ENCODE peak calls at places on chromosomes 13 and 19, in nine cellular contexts. B is OCI-LY7, W is esophagus squamous epithelium, L is heart left ventricle, H is BE2C, J is fibroblast of the aortic adventitia, Z is SK-N-SH, E is AG04450, S is mammary epithelial cell. I is an unnamed sample.

GRCh38 chr13:40665061-40665753 is 1.2 kb downstream of the FOXO1 start:
- DNase-seq in L (peak), B (peak), H (peak), E (no peak), S (peak), J (no peak), W (no peak), Z (peak), I (no peak)

GRCh38 chr19:31064486-31064885 is 284.8 kb downstream of the TSHZ3 start:
- DNase-seq in L (no peak), B (no peak), H (no peak), J (no peak), W (no peak), Z (peak), S (peak), E (no peak), I (no peak)

GRCh38 chr19:46431824-46432223 is 3.1 kb upstream of the PNMA8C start:
- DNase-seq in J (no peak), L (no peak), E (no peak), Z (no peak), B (peak), W (no peak), H (no peak), S (no peak), I (no peak)

GRCh38 chr13:28503182-28503980 is 8.5 kb upstream of the FLT1 start:
- DNase-seq in S (no peak), E (no peak), H (no peak), J (no peak), Z (no peak), B (no peak), L (no peak), W (no peak), I (no peak)

GRCh38 chr19:7505288-7505681 is 10.6 kb upstream of the ZNF358 start:
- DNase-seq in S (no peak), E (no peak), J (no peak), B (no peak), L (no peak), W (no peak), H (no peak), Z (no peak), I (no peak)

GRCh38 chr19:50729894-50730293 is 6.7 kb downstream of the CLEC11A start:
- DNase-seq in J (no peak), B (no peak), H (no peak), E (no peak), L (no peak), S (no peak), Z (no peak), W (no peak), I (no peak)

GRCh38 chr13:114279770-114280169 is 1.6 kb upstream of the UPF3A start:
- DNase-seq in H (no peak), S (no peak), Z (no peak), E (no peak), J (no peak), B (peak), L (no peak), W (no peak), I (peak)

GRCh38 chr13:49444517-49445395 is 682 bp downstream of the SETDB2 start:
- DNase-seq in S (peak), W (no peak), E (no peak), Z (peak), B (peak), L (no peak), J (peak), H (no peak), I (peak)

GRCh38 chr19:17075860-17076538 is 422 bp downstream of the MYO9B start:
- DNase-seq in W (no peak), S (peak), B (peak), E (no peak), L (peak), H (peak), J (no peak), Z (no peak), I (peak)

GRCh38 chr19:31583148-31583547 is 233.9 kb upstream of the TSHZ3 start:
- DNase-seq in E (no peak), S (no peak), L (no peak), Z (no peak), J (no peak), H (no peak), W (no peak), B (no peak), I (no peak)

GRCh38 chr19:19270749-19271571 is 2.1 kb downstream of the TM6SF2 start:
- DNase-seq in J (no peak), W (no peak), E (no peak), B (no peak), L (no peak), H (no peak), Z (peak), S (no peak), I (no peak)

GRCh38 chr13:34085199-34085598 is 267.2 kb downstream of the RFC3 start:
- DNase-seq in W (no peak), S (no peak), Z (no peak), L (no peak), J (peak), B (no peak), E (no peak), H (no peak), I (no peak)

GRCh38 chr13:60047943-60048342 is 115.8 kb downstream of the DIAPH3 start:
- DNase-seq in B (no peak), S (peak), W (no peak), E (no peak), J (peak), L (no peak), Z (no peak), H (peak), I (no peak)

GRCh38 chr13:30738526-30738925 is 3.2 kb downstream of the ALOX5AP start:
- DNase-seq in B (peak), H (no peak), W (no peak), E (no peak), S (no peak), J (no peak), Z (no peak), L (no peak), I (peak)

GRCh38 chr19:10701955-10702307 is 692 bp downstream of the QTRT1 start:
- DNase-seq in E (no peak), J (no peak), S (no peak), B (peak), Z (peak), L (no peak), H (peak), W (no peak), I (no peak)

GRCh38 chr13:20441066-20441465 is 84.6 kb downstream of the CRYL1 start:
- DNase-seq in H (no peak), Z (no peak), L (no peak), J (no peak), E (no peak), B (no peak), W (no peak), S (no peak), I (no peak)

GRCh38 chr13:59774511-59774911 is 389.2 kb downstream of the DIAPH3 start:
- DNase-seq in J (peak), B (no peak), S (peak), Z (no peak), W (no peak), H (no peak), E (peak), L (no peak), I (no peak)

GRCh38 chr19:1683869-1684572 is 31.6 kb upstream of the TCF3 start:
- DNase-seq in S (no peak), L (no peak), Z (peak), J (no peak), E (no peak), H (no peak), B (no peak), W (no peak), I (no peak)

GRCh38 chr19:17755977-17756670 is 4.8 kb downstream of the FCHO1 start:
- DNase-seq in S (no peak), H (peak), W (no peak), Z (peak), L (no peak), J (peak), E (no peak), B (peak), I (peak)

GRCh38 chr13:32889986-32890565 is 126.1 kb upstream of the KL start:
- DNase-seq in L (no peak), Z (no peak), S (no peak), B (no peak), H (no peak), W (no peak), J (peak), E (no peak), I (no peak)

GRCh38 chr19:29176981-29177754 is 35.8 kb downstream of the UQCRFS1 start:
- DNase-seq in Z (no peak), B (no peak), E (no peak), L (no peak), S (no peak), W (no peak), J (no peak), H (no peak), I (no peak)

GRCh38 chr13:22454586-22454985 is 726.2 kb upstream of the SGCG start:
- DNase-seq in B (no peak), S (no peak), Z (no peak), W (no peak), H (no peak), E (no peak), J (no peak), L (no peak), I (peak)

GRCh38 chr13:46386996-46387851 is at the start of gene RUBCNL:
- DNase-seq in B (peak), E (no peak), W (no peak), Z (peak), L (peak), J (no peak), S (peak), H (peak), I (no peak)

GRCh38 chr19:27777726-27778125 is 1435.2 kb downstream of the UQCRFS1 start:
- DNase-seq in L (no peak), B (peak), E (no peak), H (peak), Z (no peak), J (no peak), W (no peak), S (no peak), I (no peak)

DNA sequence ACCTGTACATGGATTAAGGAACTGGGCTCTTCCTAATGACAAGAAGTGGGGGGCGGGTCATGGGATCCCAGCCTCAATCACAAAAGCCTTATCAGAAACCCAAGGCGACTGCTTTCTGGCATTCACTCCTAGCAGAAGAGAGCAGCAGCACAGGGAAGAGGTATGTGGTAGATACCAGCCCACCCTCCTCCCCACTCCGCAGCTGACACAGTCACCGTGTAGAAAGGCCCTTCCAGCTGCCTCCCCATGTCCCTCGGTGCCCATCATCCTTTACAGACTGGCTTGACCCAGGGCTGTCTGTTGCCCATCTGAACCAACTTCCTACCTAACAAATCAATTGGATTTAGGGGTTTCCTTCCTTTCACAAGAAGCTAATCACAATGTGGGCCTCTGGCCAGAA is 3.1 kb upstream of the DHRS12 start:
- DNase-seq in Z (no peak), E (no peak), B (no peak), L (no peak), S (no peak), W (no peak), H (no peak), J (no peak), I (no peak)
- H3K4me3 ChIP-seq in Z (no peak), E (no peak), B (no peak), L (no peak), S (no peak), W (no peak), H (no peak), J (no peak), I (no peak)

GRCh38 chr19:9308091-9308490 is 1.5 kb downstream of the ZNF699 start:
- DNase-seq in B (no peak), E (no peak), J (no peak), L (no peak), Z (no peak), H (no peak), S (no peak), W (no peak), I (no peak)
- H3K4me3 ChIP-seq in B (peak), E (peak), J (peak), L (peak), Z (peak), H (no peak), S (peak), W (peak), I (no peak)

DNA sequence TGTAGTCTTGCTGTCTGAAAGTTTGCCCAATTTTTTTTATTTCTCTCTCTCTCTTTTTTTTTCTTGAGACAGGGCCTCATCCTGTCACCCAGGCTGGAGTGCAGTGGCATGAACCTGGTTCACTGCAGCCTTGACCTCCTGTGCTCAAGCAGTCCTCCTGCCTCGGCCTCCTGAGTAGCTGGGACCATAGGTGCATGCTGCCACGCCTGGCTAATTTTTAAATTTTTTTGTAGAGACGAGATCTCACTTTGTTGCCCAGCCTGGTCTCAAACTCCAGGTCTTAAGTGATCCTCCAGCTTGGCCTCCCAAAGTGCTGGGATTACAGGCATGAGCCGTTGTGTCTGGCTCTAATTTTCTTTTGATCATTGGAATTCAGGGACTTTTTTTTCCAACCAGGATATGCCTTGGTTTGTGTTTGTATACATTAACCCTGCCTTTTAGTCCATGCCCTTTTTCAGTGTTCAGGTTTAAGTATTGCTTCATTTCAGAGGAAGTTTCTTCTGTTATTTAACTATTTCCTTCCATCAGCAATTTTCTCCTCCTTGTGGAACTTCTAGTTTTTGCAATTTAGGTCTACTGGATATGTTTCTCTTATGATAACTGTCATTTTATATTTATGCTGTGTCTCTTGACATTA is 201.4 kb downstream of the PCCA start:
- DNase-seq in J (no peak), L (no peak), W (no peak), H (no peak), B (no peak), E (peak), Z (no peak), S (no peak), I (no peak)
- H3K4me3 ChIP-seq in J (no peak), L (no peak), W (no peak), H (no peak), B (no peak), E (no peak), Z (no peak), S (no peak), I (no peak)

GRCh38 chr19:55353356-55353802 is 1.1 kb downstream of the COX6B2 start:
- DNase-seq in Z (no peak), S (peak), W (no peak), H (no peak), L (no peak), J (no peak), E (no peak), B (no peak), I (no peak)
- H3K4me3 ChIP-seq in Z (peak), S (peak), W (peak), H (peak), L (peak), J (peak), E (peak), B (peak), I (peak)

GRCh38 chr13:111398196-111398595 is 77.8 kb downstream of the TEX29 start:
- DNase-seq in W (no peak), Z (no peak), B (no peak), H (no peak), L (peak), S (no peak), E (no peak), J (no peak), I (no peak)

GRCh38 chr13:111396457-111396856 is 76.0 kb downstream of the TEX29 start:
- DNase-seq in Z (no peak), H (no peak), E (no peak), W (no peak), B (no peak), S (no peak), J (no peak), L (peak), I (no peak)

GRCh38 chr13:111397202-111397880 is 76.9 kb downstream of the TEX29 start:
- DNase-seq in S (no peak), J (no peak), E (no peak), L (peak), Z (no peak), B (no peak), H (no peak), W (no peak), I (no peak)

GRCh38 chr13:111394211-111394922 is 73.9 kb downstream of the TEX29 start:
- DNase-seq in J (no peak), B (no peak), H (no peak), E (no peak), S (no peak), Z (no peak), W (no peak), L (peak), I (no peak)

GRCh38 chr13:111395511-111396393 is 75.3 kb downstream of the TEX29 start:
- DNase-seq in H (no peak), J (no peak), W (no peak), B (no peak), Z (no peak), E (no peak), L (peak), S (no peak), I (no peak)
- H3K4me3 ChIP-seq in H (no peak), J (no peak), W (no peak), B (no peak), Z (no peak), E (no peak), L (no peak), S (no peak), I (no peak)

GRCh38 chr19:41548047-41548446 is 27.9 kb upstream of the CEACAM21 start:
- DNase-seq in L (no peak), W (no peak), B (no peak), H (no peak), Z (no peak), J (no peak), E (no peak), S (no peak), I (no peak)

GRCh38 chr19:41548954-41549688 is 26.8 kb upstream of the CEACAM21 start:
- DNase-seq in Z (no peak), E (no peak), H (no peak), J (no peak), W (no peak), L (no peak), S (no peak), B (peak), I (no peak)

GRCh38 chr19:41545547-41545946 is 30.4 kb upstream of the CEACAM21 start:
- DNase-seq in W (no peak), L (no peak), B (peak), E (no peak), J (no peak), H (no peak), Z (no peak), S (no peak), I (no peak)

GRCh38 chr19:41547569-41547968 is 28.4 kb upstream of the CEACAM21 start:
- DNase-seq in H (no peak), S (no peak), Z (no peak), J (no peak), E (no peak), W (no peak), B (no peak), L (no peak), I (no peak)

GRCh38 chr19:41546386-41546789 is 29.6 kb upstream of the CEACAM21 start:
- DNase-seq in H (no peak), E (no peak), S (no peak), W (no peak), J (no peak), B (peak), L (no peak), Z (no peak), I (no peak)
- H3K4me3 ChIP-seq in H (no peak), E (no peak), S (no peak), W (peak), J (no peak), B (peak), L (no peak), Z (no peak), I (no peak)

DNA sequence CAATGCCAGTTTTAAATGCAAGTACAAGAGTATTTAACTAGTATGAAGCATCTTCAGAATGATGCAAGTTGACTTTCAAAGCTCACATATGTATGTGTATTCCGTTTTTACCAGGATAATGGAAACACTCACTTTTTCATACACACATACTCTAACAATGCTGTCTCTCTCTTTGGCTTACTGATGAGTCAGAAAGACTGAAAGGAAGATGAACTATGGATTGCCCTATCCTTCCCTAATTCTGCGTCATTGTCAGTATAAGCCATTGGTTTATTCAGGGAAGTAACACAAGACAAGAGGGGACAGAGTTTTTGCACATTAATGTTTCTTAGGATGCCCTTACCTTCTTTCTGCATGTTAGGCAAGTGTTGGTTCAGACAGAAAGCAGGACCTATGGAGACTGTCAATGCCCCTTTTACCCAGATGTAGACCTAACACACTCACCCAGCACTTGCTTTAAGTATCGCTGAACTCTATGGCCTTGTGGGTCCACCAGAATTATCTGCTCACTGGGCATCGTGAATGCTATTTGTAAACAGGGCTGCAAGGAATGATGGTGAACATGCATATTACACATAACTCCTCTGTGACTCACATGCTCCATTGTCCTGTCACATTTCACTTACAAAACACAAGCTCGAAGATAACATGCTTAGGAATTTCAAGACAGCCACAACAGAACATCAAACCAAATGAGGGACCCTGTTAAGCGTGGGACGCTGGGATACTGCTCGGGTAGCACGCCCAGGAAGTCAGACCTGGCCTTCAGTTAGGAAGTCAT is 10.0 kb upstream of the OXGR1 start:
- DNase-seq in J (peak), E (peak), Z (no peak), S (no peak), H (no peak), L (no peak), W (no peak), B (no peak), I (no peak)
- H3K4me3 ChIP-seq in J (no peak), E (no peak), Z (no peak), S (no peak), H (no peak), L (no peak), W (no peak), B (no peak), I (no peak)

GRCh38 chr19:49091391-49092038 is 6.3 kb downstream of the SNRNP70 start:
- DNase-seq in S (no peak), J (no peak), W (no peak), B (no peak), E (no peak), L (no peak), H (no peak), Z (no peak), I (no peak)

GRCh38 chr19:49097453-49098288 is 12.4 kb downstream of the SNRNP70 start:
- DNase-seq in B (peak), J (peak), S (peak), H (peak), E (peak), W (no peak), L (peak), Z (peak), I (peak)

GRCh38 chr19:49094505-49095482 is 9.5 kb downstream of the SNRNP70 start:
- DNase-seq in H (no peak), W (no peak), E (no peak), L (peak), J (peak), Z (no peak), S (no peak), B (no peak), I (no peak)

DNA sequence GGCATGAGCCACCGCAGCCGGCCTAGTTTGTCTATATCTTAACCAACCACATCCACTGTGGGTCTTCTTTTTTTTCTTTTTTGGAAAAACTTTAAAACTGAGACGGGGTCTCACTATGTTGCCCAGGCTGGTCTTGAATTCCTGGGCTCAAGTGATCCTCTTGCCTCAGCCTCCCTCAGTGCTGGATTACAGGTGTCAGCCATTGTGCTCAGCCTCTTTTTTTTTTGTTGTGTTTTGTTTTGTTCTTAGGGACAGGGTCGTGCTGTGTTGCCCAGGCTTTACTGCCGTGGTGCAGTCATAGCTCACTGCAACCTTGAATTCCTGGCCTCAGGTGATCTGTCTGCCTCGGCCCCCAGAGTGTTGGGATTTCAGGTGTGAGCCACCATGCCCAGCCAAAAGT is 7.4 kb downstream of the SNRNP70 start:
- DNase-seq in B (no peak), S (no peak), Z (no peak), W (no peak), L (no peak), J (no peak), E (no peak), H (no peak), I (no peak)
- H3K4me3 ChIP-seq in B (no peak), S (no peak), Z (no peak), W (no peak), L (no peak), J (no peak), E (no peak), H (no peak), I (no peak)